ENCODE peak calls at places on chromosomes 7 and 10, in seven cellular contexts. H is heart right ventricle; X is thoracic aorta; K is lower lobe of right lung; N is pancreas; Q is naive thymus-derived CD8-positive, alpha-beta T cell; T is activated T-cell treated with anti-CD3 and anti-CD28 coated beads, Interleukin-2, amount 50 U/mL, for 4 hours. B is an unnamed sample.
A peak's percentile ranks its signal among the peaks of the same experiment; 100 is the strongest.

GRCh38 chr10:63673246-63673645 is 152.0 kb downstream of the REEP3 start:
- ATAC-seq in K (no peak), N (no peak), T (no peak), H (peak; percentile 33), X (no peak), Q (no peak), B (no peak)

GRCh38 chr7:127674361-127674760 is 22.4 kb downstream of the SND1 start:
- ATAC-seq in H (no peak), X (no peak), K (no peak), T (no peak), N (no peak), Q (no peak), B (no peak)

GRCh38 chr7:131027287-131027773 is 293.3 kb upstream of the KLF14 start:
- ATAC-seq in H (peak; percentile 78), N (peak; percentile 64), T (peak; percentile 8), Q (peak; percentile 28), X (no peak), K (peak; percentile 61), B (peak; percentile 25)

GRCh38 chr7:35366167-35367155 is 112.6 kb upstream of the TBX20 start:
- ATAC-seq in K (no peak), T (no peak), X (no peak), H (no peak), Q (no peak), N (no peak), B (no peak)

GRCh38 chr7:129768614-129769399 is 157.3 kb downstream of the NRF1 start:
- ATAC-seq in K (no peak), N (no peak), X (no peak), T (no peak), H (no peak), Q (no peak), B (no peak)

GRCh38 chr7:46515844-46516590 is 594.9 kb upstream of the IGFBP3 start:
- ATAC-seq in N (peak; percentile 29), Q (no peak), K (no peak), T (no peak), X (no peak), H (no peak), B (no peak)

GRCh38 chr10:500876-501275 is 188.6 kb downstream of the DIP2C start:
- ATAC-seq in X (no peak), T (no peak), N (no peak), Q (no peak), H (no peak), K (no peak), B (no peak)

GRCh38 chr10:32403091-32403490 is 42.8 kb upstream of the CCDC7 start:
- ATAC-seq in X (no peak), K (no peak), N (no peak), T (no peak), Q (no peak), H (no peak), B (no peak)

GRCh38 chr10:114665406-114665805 is 7.3 kb upstream of the ABLIM1 start:
- ATAC-seq in X (no peak), N (peak; percentile 5), K (peak; percentile 24), H (no peak), T (no peak), Q (no peak), B (no peak)

GRCh38 chr7:73847941-73848723 is 5.8 kb upstream of the METTL27 start:
- ATAC-seq in T (no peak), H (no peak), X (no peak), K (no peak), Q (no peak), N (no peak), B (no peak)

GRCh38 chr10:44325157-44325556 is 59.7 kb downstream of the CXCL12 start:
- ATAC-seq in X (no peak), K (peak; percentile 82), H (no peak), Q (no peak), T (no peak), N (peak; percentile 98), B (no peak)

GRCh38 chr7:116877443-116878217 is 15.2 kb downstream of the CAPZA2 start:
- ATAC-seq in H (no peak), Q (no peak), N (peak; percentile 37), T (no peak), K (peak; percentile 4), X (no peak), B (no peak)

GRCh38 chr10:6924166-6924565 is 344.1 kb upstream of the PRKCQ start:
- ATAC-seq in Q (no peak), H (no peak), T (no peak), X (no peak), K (no peak), N (peak; percentile 83), B (no peak)

GRCh38 chr7:98996162-98996552 is 117.8 kb downstream of the TRRAP start:
- ATAC-seq in X (no peak), K (no peak), N (no peak), T (peak; percentile 51), Q (no peak), H (no peak), B (no peak)

GRCh38 chr10:15652757-15653156 is 67.0 kb downstream of the ITGA8 start:
- ATAC-seq in T (no peak), H (no peak), N (no peak), X (no peak), K (no peak), Q (no peak), B (no peak)

GRCh38 chr10:126376956-126377355 is 11.3 kb downstream of the ADAM12 start:
- ATAC-seq in X (no peak), H (no peak), Q (no peak), T (no peak), K (no peak), N (no peak), B (no peak)

GRCh38 chr7:20514364-20514763 is 101.1 kb upstream of the ABCB5 start:
- ATAC-seq in X (no peak), K (no peak), Q (no peak), N (peak; percentile 83), T (no peak), H (no peak), B (no peak)

GRCh38 chr7:150994141-150994837 is 3.5 kb downstream of the NOS3 start:
- ATAC-seq in T (peak; percentile 68), X (no peak), H (peak; percentile 74), Q (peak; percentile 73), K (peak; percentile 57), N (no peak), B (no peak)

GRCh38 chr10:122495406-122496340 is 34.3 kb downstream of the HTRA1 start:
- ATAC-seq in Q (peak; percentile 46), X (peak; percentile 32), T (no peak), N (peak; percentile 43), H (no peak), K (peak; percentile 55), B (no peak)

GRCh38 chr7:21371371-21371770 is 56.5 kb upstream of the SP4 start:
- ATAC-seq in X (no peak), T (no peak), K (no peak), N (no peak), H (no peak), Q (no peak), B (no peak)

GRCh38 chr7:26555971-26556830 is 264.5 kb downstream of the SNX10 start:
- ATAC-seq in T (no peak), K (no peak), N (peak; percentile 24), Q (no peak), H (no peak), X (no peak), B (no peak)

GRCh38 chr10:49272251-49273081 is 26.5 kb upstream of the C10orf71 start:
- ATAC-seq in N (no peak), K (peak; percentile 18), T (peak; percentile 32), X (no peak), Q (no peak), H (peak; percentile 87), B (peak; percentile 73)

GRCh38 chr10:116663342-116663741 is 42.6 kb downstream of the PNLIPRP2 start:
- ATAC-seq in T (no peak), N (peak; percentile 0), Q (no peak), H (no peak), K (no peak), X (no peak), B (no peak)

GRCh38 chr10:48606530-48607355 is 1.9 kb upstream of the ARHGAP22 start:
- ATAC-seq in K (peak; percentile 57), N (peak; percentile 42), H (peak; percentile 71), X (peak; percentile 47), Q (no peak), T (no peak), B (no peak)

GRCh38 chr7:130112078-130112477 is 41.7 kb downstream of the KLHDC10 start:
- ATAC-seq in Q (no peak), H (no peak), K (no peak), N (no peak), X (no peak), T (no peak), B (no peak)

GRCh38 chr10:93436577-93436976 is 45.6 kb downstream of the MYOF start:
- ATAC-seq in T (no peak), N (peak; percentile 49), Q (no peak), H (peak; percentile 85), X (peak; percentile 68), K (peak; percentile 78), B (no peak)

GRCh38 chr10:128050937-128051336 is 75.3 kb downstream of the MKI67 start:
- ATAC-seq in K (no peak), Q (no peak), N (no peak), T (no peak), H (peak; percentile 4), X (no peak), B (no peak)

GRCh38 chr10:19762026-19762425 is 54.2 kb upstream of the PLXDC2 start:
- ATAC-seq in K (no peak), Q (no peak), N (no peak), T (no peak), H (no peak), X (no peak), B (no peak)

GRCh38 chr7:143361552-143362125 is 874 bp downstream of the FAM131B start:
- ATAC-seq in N (peak; percentile 11), K (peak; percentile 5), H (no peak), Q (peak; percentile 37), X (no peak), T (peak; percentile 30), B (peak; percentile 51)